ENCODE peak calls at places on chromosomes 13 and 19, in nine cellular contexts. G, D, Z, F, T, B, U, I and A are unnamed samples.

GRCh38 chr13:110756268-110756667 is 42.8 kb downstream of the ING1 start:
- DNase-seq in F (no peak), G (no peak), T (peak; percentile 71), I (no peak), D (no peak), B (no peak), Z (peak; percentile 92), U (no peak), A (no peak)

GRCh38 chr13:46586766-46587509 is 34.0 kb downstream of the LRCH1 start:
- DNase-seq in T (no peak), U (no peak), B (no peak), Z (no peak), G (no peak), I (no peak), F (no peak), D (no peak), A (no peak)

GRCh38 chr13:74575729-74576125 is 441.5 kb upstream of the KLF12 start:
- DNase-seq in U (peak; percentile 79), G (peak; percentile 38), Z (peak; percentile 67), F (peak; percentile 85), I (peak; percentile 63), D (peak; percentile 29), T (peak; percentile 68), B (peak; percentile 39), A (no peak)

GRCh38 chr13:66835040-66835628 is 395.0 kb downstream of the PCDH9 start:
- DNase-seq in U (peak; percentile 11), I (no peak), F (no peak), D (peak; percentile 28), B (peak; percentile 70), G (no peak), Z (peak; percentile 67), T (peak; percentile 58), A (no peak)

GRCh38 chr19:6071103-6071485 is 39.2 kb downstream of the RFX2 start:
- DNase-seq in Z (peak; percentile 82), F (no peak), D (no peak), T (peak; percentile 73), B (no peak), G (no peak), U (no peak), I (no peak), A (no peak)

GRCh38 chr13:48302920-48303330 is 626 bp upstream of the RB1 start:
- DNase-seq in B (peak; percentile 7), I (no peak), F (no peak), G (no peak), U (no peak), Z (no peak), D (no peak), T (no peak), A (no peak)

GRCh38 chr13:44306401-44307192 is 67.0 kb upstream of the SERP2 start:
- DNase-seq in Z (peak; percentile 97), D (peak; percentile 87), U (peak; percentile 38), G (no peak), B (no peak), F (no peak), I (peak; percentile 30), T (peak; percentile 98), A (no peak)

GRCh38 chr13:26589754-26590153 is 32.3 kb downstream of the WASF3 start:
- DNase-seq in B (peak; percentile 36), I (no peak), D (peak; percentile 26), G (no peak), F (no peak), T (no peak), Z (peak; percentile 40), U (no peak), A (no peak)

GRCh38 chr13:21734961-21735360 is 64.1 kb downstream of the FGF9 start:
- DNase-seq in G (no peak), D (no peak), Z (no peak), I (no peak), U (no peak), T (no peak), F (no peak), B (no peak), A (no peak)

GRCh38 chr19:31338069-31338767 is 11.0 kb downstream of the TSHZ3 start:
- DNase-seq in B (peak; percentile 38), Z (peak; percentile 92), I (peak; percentile 48), G (peak; percentile 43), F (no peak), T (peak; percentile 88), D (peak; percentile 79), U (peak; percentile 79), A (no peak)

GRCh38 chr19:41928221-41928683 is at the start of gene ERFL:
- DNase-seq in B (no peak), Z (no peak), G (no peak), D (no peak), F (no peak), U (no peak), T (no peak), I (no peak), A (no peak)

GRCh38 chr19:3039641-3040077 is 10.6 kb upstream of the TLE2 start:
- DNase-seq in D (peak; percentile 25), G (no peak), Z (no peak), U (no peak), B (peak; percentile 68), F (no peak), I (no peak), T (no peak), A (no peak)

GRCh38 chr19:14519860-14520407 is 1.7 kb upstream of the DNAJB1 start:
- DNase-seq in U (no peak), T (peak; percentile 63), F (no peak), I (no peak), B (peak; percentile 40), D (no peak), G (no peak), Z (peak; percentile 84), A (no peak)

DNA sequence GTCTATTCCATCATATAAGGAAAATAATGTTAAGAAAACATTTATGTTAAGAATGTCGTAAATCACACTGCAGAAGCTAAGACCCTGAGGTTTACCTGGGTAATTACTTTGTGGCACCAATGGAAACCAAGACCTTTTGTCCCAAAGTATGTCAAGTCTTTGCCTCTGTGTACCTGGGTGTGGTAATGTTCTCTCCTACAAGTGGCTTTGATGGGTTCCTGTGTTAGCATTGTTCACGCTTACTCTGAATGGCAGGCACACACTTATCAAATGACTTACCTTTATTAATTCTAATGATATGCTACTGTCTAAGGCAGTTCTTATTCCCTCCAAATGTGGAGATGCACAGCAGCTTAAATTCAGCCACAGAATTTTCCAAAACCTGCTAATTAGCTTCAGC is 206.1 kb downstream of the KCTD12 start:
- DNase-seq in B (no peak), G (no peak), D (no peak), T (no peak), F (no peak), I (no peak), Z (no peak), U (no peak), A (no peak)
- TF ChIP-seq CTCF in B (no peak), G (no peak), D (no peak), T (no peak), F (no peak), I (no peak), Z (no peak), U (no peak), A (no peak)

GRCh38 chr19:38399537-38399936 is 3.4 kb upstream of the FAM98C start:
- DNase-seq in Z (no peak), U (no peak), D (no peak), T (no peak), F (no peak), I (no peak), B (no peak), G (no peak), A (no peak)
- TF ChIP-seq CTCF in Z (no peak), U (no peak), D (no peak), T (no peak), F (no peak), I (no peak), B (no peak), G (no peak), A (no peak)

DNA sequence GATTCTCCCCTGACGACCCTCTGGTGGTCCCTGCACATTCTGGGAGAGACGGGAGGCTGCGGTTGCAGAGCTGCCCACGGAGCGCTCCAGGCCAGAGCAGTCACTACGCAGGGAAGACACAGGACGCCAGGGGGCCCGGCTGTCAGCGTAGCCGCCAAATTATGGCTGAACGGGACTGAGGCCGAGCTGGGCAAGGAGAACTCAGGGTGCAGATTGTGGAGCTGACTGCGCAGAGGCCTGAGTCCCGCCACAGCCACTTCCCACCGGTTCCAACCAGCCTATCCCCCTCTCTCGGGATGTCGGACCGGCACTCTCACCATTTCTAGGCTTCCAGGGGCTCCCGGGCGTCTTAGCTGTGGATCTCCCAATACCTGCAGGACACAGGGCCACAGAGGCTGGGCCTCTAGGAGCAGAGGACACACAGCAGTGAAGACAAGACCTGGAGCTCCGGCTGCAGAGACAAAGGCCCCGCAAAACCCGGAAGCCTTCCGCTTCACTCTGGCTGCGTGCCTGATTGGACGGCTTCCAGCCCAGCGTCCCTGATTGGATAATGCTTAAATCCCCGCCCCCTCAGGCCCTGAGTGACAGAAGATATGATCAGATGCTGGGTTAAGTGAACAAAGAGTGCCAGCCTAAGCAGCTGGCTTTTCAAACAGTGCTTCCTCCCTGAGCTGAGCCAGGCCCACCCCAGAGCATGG is at the start of gene ZNF737:
- DNase-seq in T (peak; percentile 97), B (peak; percentile 100), G (peak; percentile 88), I (peak; percentile 79), F (peak; percentile 98), D (peak; percentile 96), U (peak; percentile 95), Z (peak; percentile 96), A (peak; percentile 77)
- TF ChIP-seq CTCF in T (peak; percentile 39), B (peak; percentile 12), G (peak; percentile 52), I (peak; percentile 58), F (peak; percentile 49), D (no peak), U (no peak), Z (peak; percentile 63), A (no peak)

DNA sequence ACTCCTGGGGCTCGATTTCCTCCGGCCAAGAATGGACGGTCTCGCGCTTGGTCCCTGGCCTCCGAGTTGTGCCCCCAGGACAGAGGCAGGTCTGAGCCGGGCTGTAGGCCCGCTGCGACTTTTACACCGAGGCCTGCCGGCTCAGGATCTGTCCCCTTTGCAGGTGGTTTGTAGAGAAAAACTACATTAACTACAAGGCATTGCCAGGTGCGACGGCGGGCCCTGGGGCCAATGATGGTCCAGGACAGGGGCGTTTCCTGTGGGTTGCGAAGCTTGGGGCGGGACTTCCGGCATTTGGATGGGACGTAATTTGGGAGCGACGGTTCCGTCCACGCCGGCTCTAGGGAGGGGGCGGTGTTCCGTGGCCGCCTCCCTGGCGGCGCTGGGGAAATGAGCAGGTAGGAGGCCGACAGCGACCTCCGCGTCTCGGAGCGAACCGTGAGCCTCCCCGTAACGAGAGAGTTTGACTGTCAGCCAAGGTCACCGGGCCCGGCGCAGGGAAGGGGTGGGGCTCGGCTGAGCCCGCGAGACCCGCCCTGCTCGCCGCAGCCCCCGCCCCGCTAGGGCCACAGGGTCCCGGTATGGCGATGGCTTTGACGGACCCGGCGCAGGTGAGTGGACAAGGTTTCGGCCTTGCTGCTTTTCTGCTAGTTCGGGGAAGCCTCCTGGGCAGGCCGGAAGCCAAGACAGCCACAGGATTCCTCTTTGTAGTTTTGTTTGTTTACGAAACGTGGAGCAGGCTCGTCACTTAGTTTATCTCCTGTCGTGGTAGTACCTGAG is at the start of gene ZNF805:
- DNase-seq in D (peak; percentile 96), Z (peak; percentile 93), G (peak; percentile 80), T (peak; percentile 91), U (peak; percentile 97), I (peak; percentile 78), B (peak; percentile 97), F (peak; percentile 96), A (peak; percentile 88)
- TF ChIP-seq CTCF in D (peak; percentile 22), Z (peak; percentile 18), G (no peak), T (no peak), U (no peak), I (peak; percentile 13), B (no peak), F (no peak), A (no peak)